ENCODE peak calls at places on chromosomes 5 and 9, in nine cellular contexts. D is activated B cell treated with CpG ODN at 0.5 μM for 24 hours, H is OCI-LY7, K is gastrocnemius medialis, W is astrocyte of the spinal cord, N is WTC11, G is fibroblast of the aortic adventitia, L is brain microvascular endothelial cell, U is GM13976. J is an unnamed sample.

GRCh38 chr9:93968451-93969327 is 13.5 kb upstream of the BARX1 start:
- DNase-seq in K (no peak), N (no peak), G (no peak), U (peak; percentile 12), L (peak; percentile 45), D (no peak), W (peak; percentile 36), H (no peak), J (no peak)

GRCh38 chr5:78568212-78568611 is 80.4 kb downstream of the LHFPL2 start:
- DNase-seq in H (no peak), D (no peak), N (no peak), L (no peak), U (no peak), W (no peak), G (no peak), K (no peak), J (no peak)

GRCh38 chr5:149605998-149606721 is 24.9 kb downstream of the ARHGEF37 start:
- DNase-seq in L (peak; percentile 82), N (no peak), W (peak; percentile 75), H (peak; percentile 81), K (peak; percentile 61), U (peak; percentile 60), D (no peak), G (peak; percentile 92), J (no peak)

GRCh38 chr9:26888271-26888670 is 4.3 kb downstream of the CAAP1 start:
- DNase-seq in G (no peak), U (no peak), D (no peak), K (no peak), H (no peak), W (no peak), N (no peak), L (no peak), J (no peak)

GRCh38 chr5:132414634-132415377 is 45.3 kb downstream of the SLC22A5 start:
- DNase-seq in U (no peak), H (no peak), G (peak; percentile 77), K (no peak), L (peak; percentile 65), D (no peak), N (no peak), W (peak; percentile 68), J (no peak)

GRCh38 chr5:5229405-5229804 is 89.3 kb downstream of the ADAMTS16 start:
- DNase-seq in U (no peak), W (peak; percentile 55), D (no peak), L (peak; percentile 26), N (no peak), H (no peak), G (peak; percentile 59), K (no peak), J (no peak)

GRCh38 chr5:38794986-38795385 is 50.8 kb upstream of the OSMR start:
- DNase-seq in G (no peak), U (no peak), D (no peak), H (no peak), W (no peak), L (no peak), K (no peak), N (no peak), J (no peak)

GRCh38 chr9:124411514-124412227 is 3.6 kb downstream of the PSMB7 start:
- DNase-seq in G (peak; percentile 83), N (no peak), L (peak; percentile 57), U (no peak), W (peak; percentile 76), D (no peak), K (no peak), H (no peak), J (no peak)

GRCh38 chr9:18829858-18830257 is 203.2 kb downstream of the SAXO1 start:
- DNase-seq in K (no peak), W (peak; percentile 78), H (no peak), G (peak; percentile 40), N (no peak), L (no peak), U (no peak), D (no peak), J (no peak)

GRCh38 chr9:38079410-38080105 is 10.5 kb upstream of the SHB start:
- DNase-seq in L (no peak), K (peak; percentile 54), G (no peak), N (no peak), W (peak; percentile 64), H (no peak), U (no peak), D (no peak), J (no peak)

DNA sequence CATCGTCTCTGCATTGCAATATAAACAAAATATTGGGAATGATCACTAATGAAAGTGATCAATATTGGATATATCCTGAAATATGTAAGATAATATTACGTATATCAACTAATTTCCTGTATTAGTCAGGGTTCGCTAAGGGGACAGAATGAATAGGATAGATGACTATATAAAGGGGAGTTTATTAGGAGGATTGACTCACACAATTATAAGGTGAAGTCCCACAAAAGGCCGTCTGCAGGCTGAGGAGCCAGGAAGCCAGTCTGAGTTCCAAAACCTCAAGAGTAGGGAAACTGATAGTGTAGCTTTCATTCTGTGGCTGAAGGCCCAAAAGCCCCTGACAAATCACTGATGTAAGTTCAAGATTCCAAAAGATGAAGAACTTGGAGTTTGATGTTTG is 561.1 kb downstream of the PRDM9 start:
- DNase-seq in K (no peak), D (no peak), L (no peak), N (no peak), U (no peak), H (no peak), W (no peak), G (no peak), J (no peak)
- TF ChIP-seq CTCF in K (no peak), D (no peak), L (no peak), N (no peak), U (no peak), H (no peak), W (no peak), G (no peak), J (no peak)

DNA sequence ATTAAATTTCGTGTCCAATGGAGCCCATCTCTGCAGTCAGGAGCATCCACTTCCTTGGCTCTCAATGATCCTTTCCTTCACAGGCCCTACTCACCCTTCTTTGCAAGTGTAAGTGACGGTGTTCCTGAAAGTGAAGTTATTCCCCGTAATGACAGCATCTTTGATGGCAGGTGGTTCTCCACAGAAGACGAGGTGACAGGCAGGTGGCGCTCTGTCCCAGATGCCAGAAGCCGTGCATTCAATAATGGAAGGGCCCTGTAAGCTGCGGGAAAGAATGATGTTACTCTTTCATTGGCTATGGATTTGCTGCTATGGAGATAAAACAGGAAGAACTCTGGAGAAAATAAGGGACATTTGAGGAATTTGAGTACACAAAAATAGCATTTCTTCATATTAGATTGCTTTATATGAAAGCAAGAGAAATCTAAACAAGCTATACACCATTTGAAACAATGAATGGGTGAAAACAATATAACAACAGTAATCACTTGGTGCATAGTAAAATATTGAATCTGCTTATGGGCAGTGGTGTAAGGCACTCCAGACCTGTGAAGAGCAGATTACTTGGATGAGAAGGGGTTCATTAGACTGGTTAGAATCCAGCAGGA is 89.9 kb upstream of the TXNDC8 start:
- DNase-seq in W (peak; percentile 53), N (peak; percentile 77), G (peak; percentile 32), K (no peak), L (peak; percentile 52), U (peak; percentile 39), D (no peak), H (peak; percentile 29), J (no peak)
- TF ChIP-seq CTCF in W (peak; percentile 77), N (peak; percentile 29), G (peak; percentile 53), K (no peak), L (peak; percentile 89), U (peak; percentile 73), D (no peak), H (peak; percentile 90), J (no peak)

DNA sequence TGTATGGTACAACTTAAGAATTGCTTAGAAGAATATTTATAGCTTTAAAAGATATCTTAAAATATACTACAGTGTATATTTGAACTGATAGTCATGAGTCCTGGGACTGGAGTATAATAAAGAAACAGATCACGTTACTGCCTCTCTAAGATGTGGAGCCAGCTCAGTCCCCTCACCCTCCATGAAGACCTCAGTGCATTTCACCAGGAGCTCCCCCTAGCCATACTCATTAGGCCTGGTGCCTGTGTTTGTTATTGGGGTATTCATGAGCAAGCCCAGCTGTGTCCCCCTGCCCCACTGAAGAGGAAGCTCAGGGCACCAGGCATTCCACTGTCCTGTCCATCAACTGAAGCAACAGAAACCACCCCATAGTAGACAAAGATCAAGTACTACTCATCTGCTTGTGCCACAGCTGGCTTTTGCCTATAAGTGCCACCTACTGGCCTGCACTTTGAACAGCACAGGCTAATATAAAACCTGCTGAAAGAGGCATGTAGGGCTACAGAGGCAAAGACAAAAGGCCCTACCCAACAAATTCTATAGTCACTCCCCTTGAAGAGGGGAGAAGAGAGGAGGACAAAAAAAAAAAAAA is 850.2 kb upstream of the NUDT12 start:
- DNase-seq in D (no peak), W (peak; percentile 46), K (no peak), G (peak; percentile 30), N (peak; percentile 43), U (peak; percentile 9), H (peak; percentile 20), L (peak; percentile 57), J (no peak)
- TF ChIP-seq CTCF in D (no peak), W (peak; percentile 79), K (no peak), G (peak; percentile 64), N (peak; percentile 26), U (peak; percentile 55), H (peak; percentile 71), L (peak; percentile 89), J (no peak)

GRCh38 chr5:55225346-55225745 is 1.8 kb downstream of the MCIDAS start:
- DNase-seq in W (no peak), L (no peak), H (no peak), U (no peak), K (no peak), D (no peak), N (no peak), G (no peak), J (no peak)

GRCh38 chr5:55230086-55230629 is 3.0 kb upstream of the MCIDAS start:
- DNase-seq in G (no peak), H (no peak), W (no peak), D (no peak), N (no peak), U (peak; percentile 34), K (no peak), L (no peak), J (no peak)

GRCh38 chr5:55227738-55228430 is 769 bp upstream of the MCIDAS start:
- DNase-seq in L (no peak), K (no peak), H (no peak), W (no peak), D (no peak), N (no peak), G (no peak), U (peak; percentile 26), J (no peak)

GRCh38 chr5:55226027-55226933 is 835 bp downstream of the MCIDAS start:
- DNase-seq in H (peak; percentile 74), D (peak; percentile 38), L (no peak), G (peak; percentile 25), N (peak; percentile 90), W (peak; percentile 24), K (no peak), U (peak; percentile 82), J (peak; percentile 76)

DNA sequence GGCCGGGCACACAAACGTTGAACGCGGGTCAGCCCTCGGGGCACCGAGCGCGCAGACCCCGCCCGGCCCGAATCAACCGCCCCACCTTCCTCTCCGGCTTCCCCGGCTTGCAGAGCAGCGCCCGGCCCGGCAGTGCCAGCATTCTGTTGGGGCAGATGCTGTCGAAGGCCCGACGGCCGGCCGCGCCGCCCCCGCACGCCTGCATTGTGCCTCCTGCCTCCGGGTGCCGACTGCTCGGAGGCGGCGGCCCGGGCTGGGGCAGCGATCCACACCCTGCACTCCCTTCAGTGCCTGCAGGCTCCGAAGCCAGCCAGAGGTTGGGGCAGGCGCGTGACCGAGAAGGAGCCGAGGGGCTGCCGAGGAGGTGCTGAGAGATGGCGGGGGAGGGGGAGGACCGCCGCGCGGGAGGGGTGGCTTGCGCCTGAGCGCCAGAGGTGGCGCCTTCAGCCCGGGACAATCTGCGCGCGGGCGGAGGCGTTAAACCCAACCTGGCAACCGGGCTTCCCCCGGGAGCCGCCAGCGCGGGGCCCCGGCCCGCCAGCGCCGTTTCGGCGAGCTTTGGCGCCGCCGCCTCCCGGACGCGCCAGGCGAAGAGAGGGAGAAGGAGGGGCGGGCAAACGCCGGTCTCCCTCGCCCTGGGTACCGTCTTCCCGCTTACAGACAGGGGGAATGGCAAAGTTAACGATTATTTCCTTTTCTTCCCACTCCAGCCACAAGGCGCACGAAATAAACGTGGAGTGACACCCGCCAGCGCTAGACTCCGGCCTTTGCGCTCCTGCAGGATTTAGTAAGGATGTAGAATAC is at the start of gene MCIDAS:
- DNase-seq in U (peak; percentile 85), N (peak; percentile 83), W (no peak), G (no peak), K (no peak), H (peak; percentile 72), L (no peak), D (peak; percentile 51), J (peak; percentile 29)
- TF ChIP-seq CTCF in U (peak; percentile 22), N (no peak), W (peak; percentile 15), G (peak; percentile 16), K (no peak), H (peak; percentile 58), L (peak; percentile 18), D (no peak), J (no peak)

J was measured in mesothelial cell of epicardium.